ENCODE peak calls at places on chromosomes 3 and 15, in five cellular contexts. One of them, this sample, is unnamed.

GRCh38 chr15:64610257-64610919 is 150.0 kb downstream of the ZNF609 start:
- DNase-seq in ovary: peak; percentile 59
- DNase-seq in cardiac fibroblast: peak; percentile 41
- DNase-seq in AG10803: no peak
- DNase-seq in adipocyte: no peak
- DNase-seq in this sample: no peak

GRCh38 chr3:69855436-69856162 is 116.3 kb downstream of the MITF start:
- DNase-seq in cardiac fibroblast: peak; percentile 57
- DNase-seq in ovary: no peak
- DNase-seq in AG10803: peak; percentile 41
- DNase-seq in adipocyte: peak; percentile 72
- DNase-seq in this sample: no peak

GRCh38 chr3:19702416-19703078 is 231.5 kb downstream of the EFHB start:
- DNase-seq in ovary: no peak
- DNase-seq in cardiac fibroblast: peak; percentile 2
- DNase-seq in adipocyte: no peak
- DNase-seq in AG10803: no peak
- DNase-seq in this sample: no peak

GRCh38 chr3:24419067-24419791 is 75.4 kb downstream of the THRB start:
- DNase-seq in ovary: no peak
- DNase-seq in AG10803: no peak
- DNase-seq in cardiac fibroblast: no peak
- DNase-seq in adipocyte: no peak
- DNase-seq in this sample: no peak

GRCh38 chr3:12984023-12984823 is 89.0 kb downstream of the IQSEC1 start:
- DNase-seq in AG10803: peak; percentile 71
- DNase-seq in ovary: peak; percentile 31
- DNase-seq in cardiac fibroblast: peak; percentile 78
- DNase-seq in adipocyte: peak; percentile 82
- DNase-seq in this sample: peak; percentile 52

GRCh38 chr3:32399030-32399620 is 7.5 kb downstream of the CMTM7 start:
- DNase-seq in adipocyte: peak; percentile 79
- DNase-seq in cardiac fibroblast: peak; percentile 79
- DNase-seq in ovary: no peak
- DNase-seq in AG10803: peak; percentile 47
- DNase-seq in this sample: no peak

GRCh38 chr3:20930034-20930433 is 744.0 kb upstream of the SGO1 start:
- DNase-seq in ovary: no peak
- DNase-seq in cardiac fibroblast: peak; percentile 29
- DNase-seq in adipocyte: peak; percentile 29
- DNase-seq in AG10803: peak; percentile 27
- DNase-seq in this sample: no peak

GRCh38 chr3:140573011-140573410 is 104.9 kb upstream of the TRIM42 start:
- DNase-seq in adipocyte: no peak
- DNase-seq in ovary: no peak
- DNase-seq in cardiac fibroblast: no peak
- DNase-seq in AG10803: no peak
- DNase-seq in this sample: no peak

GRCh38 chr15:73426458-73426994 is 16.4 kb upstream of the REC114 start:
- DNase-seq in adipocyte: no peak
- DNase-seq in cardiac fibroblast: no peak
- DNase-seq in AG10803: no peak
- DNase-seq in ovary: no peak
- DNase-seq in this sample: no peak

GRCh38 chr15:85623648-85624047 is 171.1 kb downstream of the KLHL25 start:
- DNase-seq in AG10803: peak; percentile 45
- DNase-seq in ovary: no peak
- DNase-seq in adipocyte: peak; percentile 64
- DNase-seq in cardiac fibroblast: peak; percentile 64
- DNase-seq in this sample: no peak

GRCh38 chr15:70347321-70347720 is 249.6 kb upstream of the TLE3 start:
- DNase-seq in AG10803: no peak
- DNase-seq in cardiac fibroblast: no peak
- DNase-seq in ovary: no peak
- DNase-seq in adipocyte: no peak
- DNase-seq in this sample: no peak

GRCh38 chr15:70902105-70902504 is 9.5 kb downstream of the LRRC49 start:
- DNase-seq in ovary: no peak
- DNase-seq in cardiac fibroblast: peak; percentile 92
- DNase-seq in adipocyte: peak; percentile 77
- DNase-seq in AG10803: peak; percentile 81
- DNase-seq in this sample: peak; percentile 38

GRCh38 chr3:190677001-190677400 is 163.1 kb downstream of the IL1RAP start:
- DNase-seq in adipocyte: no peak
- DNase-seq in ovary: no peak
- DNase-seq in cardiac fibroblast: peak; percentile 39
- DNase-seq in AG10803: no peak
- DNase-seq in this sample: no peak

GRCh38 chr3:17033516-17034168 is 148.9 kb downstream of the PLCL2 start:
- DNase-seq in AG10803: peak; percentile 9
- DNase-seq in adipocyte: no peak
- DNase-seq in ovary: no peak
- DNase-seq in cardiac fibroblast: no peak
- DNase-seq in this sample: no peak

GRCh38 chr3:24628523-24629258 is 134.0 kb upstream of the THRB start:
- DNase-seq in cardiac fibroblast: peak; percentile 1
- DNase-seq in AG10803: peak; percentile 8
- DNase-seq in ovary: no peak
- DNase-seq in adipocyte: no peak
- DNase-seq in this sample: no peak

GRCh38 chr15:74179101-74179841 is 5.8 kb downstream of the ISLR start:
- DNase-seq in cardiac fibroblast: peak; percentile 96
- DNase-seq in ovary: peak; percentile 96
- DNase-seq in adipocyte: peak; percentile 95
- DNase-seq in AG10803: peak; percentile 96
- DNase-seq in this sample: peak; percentile 100

GRCh38 chr3:44883999-44884431 is 9.6 kb downstream of the TGM4 start:
- DNase-seq in cardiac fibroblast: peak; percentile 99
- DNase-seq in adipocyte: peak; percentile 87
- DNase-seq in AG10803: peak; percentile 95
- DNase-seq in ovary: no peak
- DNase-seq in this sample: peak; percentile 77

GRCh38 chr3:170802164-170803151 is 67.5 kb downstream of the RPL22L1 start:
- DNase-seq in ovary: no peak
- DNase-seq in adipocyte: peak; percentile 94
- DNase-seq in AG10803: peak; percentile 100
- DNase-seq in cardiac fibroblast: peak; percentile 94
- DNase-seq in this sample: peak; percentile 79

GRCh38 chr15:101315736-101316135 is 20.7 kb upstream of the SNRPA1 start:
- DNase-seq in adipocyte: no peak
- DNase-seq in ovary: no peak
- DNase-seq in AG10803: no peak
- DNase-seq in cardiac fibroblast: no peak
- DNase-seq in this sample: no peak

GRCh38 chr3:171932153-171932567 is 89.0 kb downstream of the TMEM212 start:
- DNase-seq in ovary: no peak
- DNase-seq in cardiac fibroblast: no peak
- DNase-seq in AG10803: no peak
- DNase-seq in adipocyte: no peak
- DNase-seq in this sample: no peak

GRCh38 chr15:70096215-70096974 is 1.3 kb downstream of the TLE3 start:
- DNase-seq in cardiac fibroblast: peak; percentile 67
- DNase-seq in AG10803: peak; percentile 24
- DNase-seq in ovary: peak; percentile 61
- DNase-seq in adipocyte: peak; percentile 67
- DNase-seq in this sample: peak; percentile 59

GRCh38 chr15:65399997-65400396 is 22.2 kb upstream of the IGDCC3 start:
- DNase-seq in adipocyte: no peak
- DNase-seq in ovary: no peak
- DNase-seq in cardiac fibroblast: no peak
- DNase-seq in AG10803: no peak
- DNase-seq in this sample: no peak

GRCh38 chr15:69543681-69544080 is 91.1 kb downstream of the RPLP1 start:
- DNase-seq in AG10803: no peak
- DNase-seq in adipocyte: no peak
- DNase-seq in ovary: no peak
- DNase-seq in cardiac fibroblast: no peak
- DNase-seq in this sample: peak; percentile 35

GRCh38 chr3:148077318-148077923 is 620.3 kb upstream of the AGTR1 start:
- DNase-seq in ovary: no peak
- DNase-seq in AG10803: peak; percentile 21
- DNase-seq in cardiac fibroblast: peak; percentile 60
- DNase-seq in adipocyte: peak; percentile 72
- DNase-seq in this sample: no peak

GRCh38 chr15:68082735-68083134 is 28.6 kb downstream of the PIAS1 start:
- DNase-seq in adipocyte: no peak
- DNase-seq in ovary: no peak
- DNase-seq in AG10803: no peak
- DNase-seq in cardiac fibroblast: no peak
- DNase-seq in this sample: no peak

GRCh38 chr15:68085052-68085451 is 30.9 kb downstream of the PIAS1 start:
- DNase-seq in adipocyte: peak; percentile 12
- DNase-seq in AG10803: peak; percentile 5
- DNase-seq in ovary: no peak
- DNase-seq in cardiac fibroblast: no peak
- DNase-seq in this sample: no peak

GRCh38 chr15:68080783-68081182 is 26.7 kb downstream of the PIAS1 start:
- DNase-seq in AG10803: no peak
- DNase-seq in adipocyte: no peak
- DNase-seq in cardiac fibroblast: no peak
- DNase-seq in ovary: no peak
- DNase-seq in this sample: no peak

GRCh38 chr15:68081869-68082505 is 27.9 kb downstream of the PIAS1 start:
- DNase-seq in adipocyte: no peak
- DNase-seq in AG10803: no peak
- DNase-seq in cardiac fibroblast: no peak
- DNase-seq in ovary: no peak
- DNase-seq in this sample: no peak

DNA sequence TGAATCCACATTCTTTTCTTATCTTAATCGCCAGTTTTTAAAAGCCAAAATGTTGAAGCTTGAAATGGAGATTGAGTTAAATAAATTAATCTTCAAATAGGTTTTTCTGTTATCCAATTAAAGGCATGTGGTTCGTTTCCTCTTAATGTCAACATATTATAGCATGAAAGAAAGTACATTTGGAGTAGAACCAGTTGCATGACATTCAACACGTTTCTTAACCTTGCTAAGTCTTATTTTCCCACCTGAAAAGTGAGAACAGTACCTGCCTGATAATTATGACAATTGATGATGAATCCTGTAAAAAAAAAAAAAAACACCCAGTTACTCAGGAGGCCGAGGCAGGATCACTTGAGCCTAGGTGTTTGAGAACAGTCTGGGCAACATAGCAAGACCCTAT is 29.3 kb downstream of the PIAS1 start:
- DNase-seq in cardiac fibroblast: no peak
- DNase-seq in adipocyte: no peak
- DNase-seq in ovary: no peak
- DNase-seq in AG10803: no peak
- DNase-seq in this sample: no peak
- H3K4me3 ChIP-seq in cardiac fibroblast: no peak overlapping the region
- H3K4me3 ChIP-seq in adipocyte: no peak overlapping the region
- H3K4me3 ChIP-seq in ovary: no peak overlapping the region
- H3K4me3 ChIP-seq in AG10803: no peak overlapping the region
- H3K4me3 ChIP-seq in this sample: no peak overlapping the region

DNA sequence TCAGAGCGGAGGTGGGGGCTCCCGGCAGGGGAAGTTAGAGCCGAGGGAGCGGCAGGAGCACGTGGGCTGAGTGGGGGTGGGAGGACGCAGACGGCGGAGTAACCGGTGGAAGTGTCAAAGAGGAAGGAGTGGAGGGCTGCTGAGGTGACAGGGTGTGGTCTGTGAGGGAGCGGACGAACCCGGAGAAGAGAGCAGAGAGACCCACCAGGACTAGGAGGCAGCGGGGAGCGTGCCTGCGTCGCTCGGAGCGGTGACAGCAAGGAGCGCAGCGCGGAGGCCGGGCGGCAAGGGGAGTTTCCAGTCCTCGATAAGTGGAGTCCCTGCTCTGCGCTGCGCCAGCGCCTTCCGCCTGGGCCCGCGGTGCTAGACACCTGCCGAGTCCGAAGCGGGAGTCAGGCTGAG is 533.3 kb upstream of the SEMA6D start:
- DNase-seq in ovary: no peak
- DNase-seq in cardiac fibroblast: no peak
- DNase-seq in adipocyte: no peak
- DNase-seq in AG10803: no peak
- DNase-seq in this sample: no peak
- H3K4me3 ChIP-seq in ovary: peak overlapping the region; percentile 8
- H3K4me3 ChIP-seq in cardiac fibroblast: peak overlapping the region; percentile 8
- H3K4me3 ChIP-seq in adipocyte: peak overlapping the region; percentile 75
- H3K4me3 ChIP-seq in AG10803: peak overlapping the region; percentile 17
- H3K4me3 ChIP-seq in this sample: peak overlapping the region; percentile 45

DNA sequence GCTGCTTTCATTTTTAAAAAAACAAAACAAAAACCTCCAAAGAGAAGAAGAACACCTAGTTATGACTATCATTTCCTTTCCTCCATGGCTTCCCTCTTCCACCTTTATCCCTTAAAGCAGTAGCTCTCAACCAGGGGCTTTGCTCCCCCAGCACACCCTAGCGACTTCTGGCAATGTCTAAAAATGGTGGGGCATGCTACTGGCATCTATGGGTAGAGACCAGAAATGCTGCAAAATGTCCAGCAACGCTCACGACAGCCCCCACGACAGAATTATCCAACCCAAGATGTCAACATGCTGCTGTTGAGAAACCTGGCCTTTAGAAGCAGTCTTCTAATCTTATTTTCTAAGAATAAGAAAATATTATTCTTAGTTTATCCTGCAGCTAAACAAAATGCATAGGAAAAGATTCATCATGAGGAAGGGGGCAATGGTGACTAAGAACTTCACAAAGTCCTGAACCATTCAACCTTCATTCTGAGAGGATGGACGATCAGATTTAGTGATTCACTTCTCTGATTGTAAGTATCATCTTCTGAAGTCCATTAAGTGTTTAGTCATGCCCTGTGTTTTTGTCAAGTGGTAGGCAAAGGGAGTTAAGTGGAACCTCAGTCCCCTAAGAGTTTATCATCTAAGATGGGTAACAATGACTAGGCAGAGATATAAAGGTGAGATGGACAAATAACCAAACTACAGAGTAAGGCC is 81.7 kb downstream of the CCNL1 start:
- DNase-seq in ovary: no peak
- DNase-seq in adipocyte: no peak
- DNase-seq in AG10803: no peak
- DNase-seq in cardiac fibroblast: no peak
- DNase-seq in this sample: peak; percentile 15
- H3K4me3 ChIP-seq in ovary: no peak overlapping the region
- H3K4me3 ChIP-seq in adipocyte: peak overlapping the region; percentile 17
- H3K4me3 ChIP-seq in AG10803: no peak overlapping the region
- H3K4me3 ChIP-seq in cardiac fibroblast: no peak overlapping the region
- H3K4me3 ChIP-seq in this sample: peak overlapping the region; percentile 18

DNA sequence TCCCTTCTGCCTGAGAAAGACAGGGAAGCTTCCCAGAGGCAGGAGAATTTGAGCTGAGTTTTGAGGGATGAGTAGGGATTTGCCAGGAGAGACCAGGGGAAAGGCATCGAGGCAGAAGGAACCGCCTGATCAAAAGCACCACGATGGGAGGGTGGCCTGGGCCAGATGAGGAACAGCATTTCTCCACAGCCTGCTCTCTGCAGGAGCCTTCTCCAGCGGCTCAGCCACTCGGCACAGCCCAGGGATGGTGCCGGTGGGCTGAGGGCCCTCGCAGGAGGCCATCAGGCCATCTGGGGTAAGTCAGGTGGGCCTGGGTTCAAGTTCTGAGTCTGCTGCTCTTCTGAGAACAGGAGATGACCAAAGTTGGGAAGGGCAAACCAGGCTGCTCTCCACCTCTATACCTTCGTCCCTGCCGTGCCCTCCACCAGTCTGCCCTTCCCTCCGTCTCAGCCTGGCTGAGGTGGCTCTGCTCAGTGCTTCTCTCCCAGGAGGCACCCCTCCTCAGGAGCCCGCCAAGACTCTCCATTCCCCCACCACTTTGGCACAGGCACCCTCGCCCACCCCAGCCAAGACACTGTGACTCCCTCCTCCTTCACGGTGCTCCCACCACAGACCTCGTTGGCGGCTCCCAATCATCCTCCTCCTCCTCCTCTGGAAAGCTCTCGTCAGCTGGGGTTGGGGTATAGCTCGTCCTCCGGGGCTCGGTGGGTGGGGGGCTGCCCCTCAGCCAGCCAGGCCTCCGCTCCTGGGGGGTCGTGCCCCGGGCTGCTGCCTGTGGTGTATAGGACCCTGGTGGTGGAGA is 34.9 kb downstream of the GRIP2 start:
- DNase-seq in AG10803: no peak
- DNase-seq in cardiac fibroblast: no peak
- DNase-seq in adipocyte: no peak
- DNase-seq in ovary: no peak
- DNase-seq in this sample: no peak
- H3K4me3 ChIP-seq in AG10803: no peak overlapping the region
- H3K4me3 ChIP-seq in cardiac fibroblast: no peak overlapping the region
- H3K4me3 ChIP-seq in adipocyte: no peak overlapping the region
- H3K4me3 ChIP-seq in ovary: no peak overlapping the region
- H3K4me3 ChIP-seq in this sample: no peak overlapping the region

This sample was measured in MG63.